ENCODE peak calls at places on chromosomes 1 and 21, in nine cellular contexts. J is nephron progenitor cell; Z is GOT3; G is stimulated activated CD8-positive, alpha-beta memory T cell treated with anti-CD3 and anti-CD28 coated beads, Interleukin-2, amount 100 ng/mL, for 48 hours; A is stimulated activated CD4-positive, alpha-beta T cell treated with anti-CD3 and anti-CD28 coated beads, Interleukin-1b, Interleukin-23, amount 100 ng/mL, for 48 hours; T is thyroid gland; M is GM23248; C is cardiac muscle cell; B is thoracic aorta. F is an unnamed sample.

GRCh38 chr1:232259333-232259732 is 370.6 kb downstream of the SIPA1L2 start:
- DNase-seq in Z (no peak), T (no peak), B (no peak), C (no peak), J (no peak), M (no peak), G (no peak), A (no peak), F (no peak)

GRCh38 chr1:115782571-115783281 is 14.2 kb upstream of the CASQ2 start:
- DNase-seq in G (no peak), C (no peak), B (no peak), A (no peak), M (peak; percentile 93), J (no peak), Z (no peak), T (no peak), F (no peak)

GRCh38 chr1:233248014-233248413 is 47.5 kb downstream of the PCNX2 start:
- DNase-seq in Z (no peak), G (no peak), J (no peak), M (no peak), B (no peak), C (no peak), A (no peak), T (no peak), F (no peak)

GRCh38 chr1:175188936-175189335 is 3.6 kb downstream of the KIAA0040 start:
- DNase-seq in A (peak; percentile 60), Z (no peak), G (peak; percentile 13), J (no peak), C (no peak), T (no peak), M (no peak), B (no peak), F (peak; percentile 59)

GRCh38 chr1:60463786-60464185 is 390.2 kb upstream of the C1orf87 start:
- DNase-seq in G (no peak), Z (no peak), A (no peak), B (no peak), M (no peak), T (no peak), J (no peak), C (no peak), F (no peak)

GRCh38 chr21:27812279-27812678 is 845.4 kb upstream of the ADAMTS5 start:
- DNase-seq in Z (no peak), J (no peak), C (no peak), M (peak; percentile 4), A (no peak), T (no peak), G (no peak), B (no peak), F (no peak)

GRCh38 chr1:58762806-58763205 is 21.0 kb downstream of the JUN start:
- DNase-seq in T (no peak), B (no peak), J (no peak), G (no peak), A (no peak), M (peak; percentile 72), C (no peak), Z (no peak), F (no peak)

GRCh38 chr1:154222518-154222917 is 1.8 kb downstream of the UBAP2L start:
- DNase-seq in A (no peak), C (no peak), Z (no peak), G (no peak), M (peak; percentile 27), B (no peak), T (no peak), J (no peak), F (no peak)

GRCh38 chr1:165383067-165383466 is 26.6 kb upstream of the LMX1A start:
- DNase-seq in A (no peak), C (no peak), B (peak; percentile 31), M (peak; percentile 98), Z (peak; percentile 79), T (peak; percentile 56), G (no peak), J (no peak), F (no peak)

GRCh38 chr1:167605576-167605975 is 24.5 kb upstream of the RCSD1 start:
- DNase-seq in C (no peak), G (no peak), B (no peak), J (no peak), A (no peak), M (peak; percentile 26), T (no peak), Z (no peak), F (no peak)

GRCh38 chr1:27007909-27008582 is 4.6 kb downstream of the TENT5B start:
- DNase-seq in C (no peak), Z (no peak), M (peak; percentile 58), A (no peak), B (no peak), T (peak; percentile 94), J (no peak), G (no peak), F (no peak)

GRCh38 chr1:109371271-109371739 is 26.4 kb downstream of the SORT1 start:
- DNase-seq in C (no peak), M (peak; percentile 93), T (peak; percentile 42), B (no peak), A (peak; percentile 30), G (no peak), Z (no peak), J (no peak), F (peak; percentile 4)

GRCh38 chr1:227896710-227897655 is 50.7 kb downstream of the WNT9A start:
- DNase-seq in M (no peak), J (no peak), Z (no peak), A (no peak), T (peak; percentile 0), G (no peak), C (no peak), B (no peak), F (peak; percentile 0)

GRCh38 chr1:65965112-65965511 is 172.4 kb downstream of the PDE4B start:
- DNase-seq in T (no peak), M (no peak), G (no peak), C (no peak), Z (no peak), B (no peak), J (no peak), A (no peak), F (no peak)

GRCh38 chr1:10877894-10878293 is 81.4 kb upstream of the CASZ1 start:
- DNase-seq in B (no peak), G (no peak), T (no peak), Z (no peak), C (no peak), A (no peak), J (no peak), M (no peak), F (no peak)

GRCh38 chr1:230011333-230012092 is 55.5 kb upstream of the GALNT2 start:
- DNase-seq in J (no peak), B (no peak), C (no peak), G (no peak), Z (no peak), M (no peak), T (no peak), A (no peak), F (no peak)

GRCh38 chr1:63949965-63950364 is 176.1 kb downstream of the ROR1 start:
- DNase-seq in C (no peak), T (peak; percentile 60), M (peak; percentile 56), A (no peak), B (no peak), Z (no peak), J (no peak), G (no peak), F (no peak)

GRCh38 chr1:53293123-53293522 is 34.7 kb downstream of the LRP8 start:
- DNase-seq in C (no peak), J (no peak), T (peak; percentile 33), B (peak; percentile 25), M (peak; percentile 30), Z (no peak), G (no peak), A (no peak), F (no peak)

GRCh38 chr21:42767561-42767835 is 111.8 kb downstream of the WDR4 start:
- DNase-seq in Z (no peak), J (no peak), M (no peak), C (no peak), G (no peak), A (no peak), T (no peak), B (no peak), F (no peak)

GRCh38 chr1:211920141-211920572 is 89.6 kb upstream of the LPGAT1 start:
- DNase-seq in A (no peak), Z (no peak), M (peak; percentile 81), C (no peak), G (no peak), J (no peak), T (peak; percentile 41), B (no peak), F (no peak)

GRCh38 chr1:228141871-228142615 is 2.0 kb downstream of the GUK1 start:
- DNase-seq in Z (no peak), M (no peak), G (no peak), T (no peak), J (no peak), A (no peak), C (no peak), B (no peak), F (no peak)

GRCh38 chr1:94720091-94720793 is 99.9 kb upstream of the SLC44A3 start:
- DNase-seq in J (no peak), A (peak; percentile 17), T (no peak), C (no peak), M (peak; percentile 38), B (no peak), G (no peak), Z (no peak), F (peak; percentile 6)

GRCh38 chr1:204104331-204105222 is 31.7 kb downstream of the SOX13 start:
- DNase-seq in A (no peak), B (no peak), J (no peak), Z (no peak), M (peak; percentile 34), T (no peak), G (no peak), C (no peak), F (no peak)

GRCh38 chr1:39969048-39969447 is 14.1 kb downstream of the MFSD2A start:
- DNase-seq in B (no peak), M (peak; percentile 20), T (no peak), C (no peak), Z (no peak), A (no peak), G (no peak), J (no peak), F (no peak)

GRCh38 chr1:244968431-244968830 is 104.1 kb upstream of the HNRNPU start:
- DNase-seq in G (no peak), M (peak; percentile 29), J (peak; percentile 6), A (no peak), Z (no peak), T (no peak), C (no peak), B (no peak), F (no peak)

GRCh38 chr1:99264201-99265021 is at the start of gene PLPPR4:
- DNase-seq in M (peak; percentile 82), G (peak; percentile 4), J (peak; percentile 83), T (peak; percentile 42), C (peak; percentile 78), Z (no peak), A (no peak), B (no peak), F (peak; percentile 19)

GRCh38 chr1:154777151-154777550 is 92.9 kb downstream of the KCNN3 start:
- DNase-seq in B (no peak), Z (no peak), A (no peak), M (peak; percentile 39), J (no peak), G (no peak), C (no peak), T (no peak), F (no peak)

GRCh38 chr1:167924553-167925223 is 10.8 kb upstream of the ADCY10 start:
- DNase-seq in C (no peak), T (no peak), A (no peak), M (no peak), B (no peak), J (no peak), G (no peak), Z (no peak), F (no peak)

GRCh38 chr1:51569284-51570062 is 47.4 kb upstream of the OSBPL9 start:
- DNase-seq in G (no peak), J (no peak), M (peak; percentile 90), C (no peak), T (peak; percentile 58), Z (no peak), A (peak; percentile 40), B (no peak), F (peak; percentile 29)

GRCh38 chr1:58824753-58825389 is 41.0 kb upstream of the JUN start:
- DNase-seq in J (no peak), T (peak; percentile 66), C (no peak), Z (no peak), G (no peak), B (no peak), A (no peak), M (no peak), F (no peak)

GRCh38 chr21:38286739-38287426 is 30.1 kb downstream of the KCNJ15 start:
- DNase-seq in G (no peak), M (no peak), C (no peak), B (no peak), T (peak; percentile 42), J (no peak), Z (no peak), A (no peak), F (no peak)